ENCODE peak calls at places on chromosomes 6 and 20, in five cellular contexts. W, S, D, M and Y are unnamed samples.

GRCh38 chr6:75852721-75853120 is 103.7 kb downstream of the MYO6 start:
- DNase-seq in W (no peak), S (peak; percentile 83), D (no peak), M (no peak), Y (peak; percentile 69)

GRCh38 chr20:1299522-1299921 is 29.4 kb downstream of the SDCBP2 start:
- DNase-seq in W (no peak), S (no peak), D (no peak), M (no peak), Y (no peak)

GRCh38 chr20:36887779-36888133 is 11.8 kb downstream of the TLDC2 start:
- DNase-seq in W (no peak), S (no peak), D (no peak), M (peak; percentile 13), Y (no peak)

GRCh38 chr20:62117658-62118057 is 4.6 kb upstream of the LSM14B start:
- DNase-seq in W (no peak), S (no peak), D (no peak), M (no peak), Y (no peak)

GRCh38 chr20:12916699-12917098 is 92.1 kb upstream of the SPTLC3 start:
- DNase-seq in W (no peak), S (no peak), D (no peak), M (no peak), Y (no peak)

GRCh38 chr6:74018825-74019224 is 322.8 kb downstream of the CD109 start:
- DNase-seq in W (no peak), S (peak; percentile 3), D (no peak), M (no peak), Y (no peak)

GRCh38 chr20:61923371-61924166 is 142.1 kb downstream of the TAF4 start:
- DNase-seq in W (no peak), S (no peak), D (no peak), M (no peak), Y (no peak)

GRCh38 chr20:57950764-57951163 is 240.9 kb upstream of the PMEPA1 start:
- DNase-seq in W (no peak), S (no peak), D (no peak), M (no peak), Y (no peak)

GRCh38 chr20:7883309-7883708 is 56.9 kb downstream of the HAO1 start:
- DNase-seq in W (no peak), S (no peak), D (no peak), M (no peak), Y (no peak)

GRCh38 chr6:155142902-155143609 is 120.8 kb upstream of the CLDN20 start:
- DNase-seq in W (no peak), S (peak; percentile 59), D (no peak), M (peak; percentile 49), Y (peak; percentile 84)

GRCh38 chr20:63087872-63088680 is 81.3 kb upstream of the BHLHE23 start:
- DNase-seq in W (no peak), S (no peak), D (peak; percentile 34), M (no peak), Y (no peak)

GRCh38 chr6:85679445-85680123 is 36.9 kb upstream of the SYNCRIP start:
- DNase-seq in W (no peak), S (no peak), D (peak; percentile 6), M (no peak), Y (no peak)

GRCh38 chr20:17679786-17680127 is 2.3 kb downstream of the RRBP1 start:
- DNase-seq in W (no peak), S (no peak), D (no peak), M (no peak), Y (peak; percentile 21)

GRCh38 chr6:21109421-21110178 is 484.0 kb upstream of the SOX4 start:
- DNase-seq in W (no peak), S (peak; percentile 72), D (no peak), M (peak; percentile 85), Y (peak; percentile 94)

GRCh38 chr6:33781105-33781975 is 7.6 kb downstream of the LEMD2 start:
- DNase-seq in W (no peak), S (peak; percentile 59), D (no peak), M (peak; percentile 70), Y (peak; percentile 92)

GRCh38 chr6:42013134-42013516 is 37.2 kb upstream of the TAF8 start:
- DNase-seq in W (no peak), S (peak; percentile 73), D (no peak), M (no peak), Y (no peak)

GRCh38 chr20:21840991-21841390 is 135.5 kb downstream of the PAX1 start:
- DNase-seq in W (no peak), S (no peak), D (no peak), M (no peak), Y (no peak)

GRCh38 chr6:100818066-100818465 is 63.1 kb downstream of the ASCC3 start:
- DNase-seq in W (no peak), S (peak; percentile 48), D (no peak), M (no peak), Y (no peak)

GRCh38 chr20:17568972-17569471 is 853 bp upstream of the DSTN start:
- DNase-seq in W (peak; percentile 23), S (peak; percentile 94), D (peak; percentile 70), M (peak; percentile 95), Y (peak; percentile 99)

GRCh38 chr20:57661201-57662027 is 41.2 kb upstream of the ZBP1 start:
- DNase-seq in W (no peak), S (no peak), D (no peak), M (no peak), Y (no peak)

GRCh38 chr20:50348118-50348517 is 157.5 kb downstream of the CEBPB start:
- DNase-seq in W (no peak), S (no peak), D (no peak), M (no peak), Y (no peak)

GRCh38 chr6:170166511-170167122 is 124.3 kb downstream of the DLL1 start:
- DNase-seq in W (no peak), S (no peak), D (no peak), M (no peak), Y (no peak)

GRCh38 chr20:11159728-11160127 is 485.9 kb upstream of the JAG1 start:
- DNase-seq in W (no peak), S (peak; percentile 91), D (no peak), M (peak; percentile 58), Y (peak; percentile 72)

GRCh38 chr6:170053966-170054661 is 236.8 kb downstream of the DLL1 start:
- DNase-seq in W (no peak), S (no peak), D (no peak), M (no peak), Y (no peak)

GRCh38 chr6:134466751-134467525 is 149.0 kb upstream of the SGK1 start:
- DNase-seq in W (no peak), S (peak; percentile 35), D (no peak), M (peak; percentile 34), Y (peak; percentile 43)

GRCh38 chr6:36829919-36830544 is 9.2 kb downstream of the CPNE5 start:
- DNase-seq in W (no peak), S (no peak), D (no peak), M (peak; percentile 86), Y (peak; percentile 82)

GRCh38 chr20:22502731-22503191 is 81.6 kb downstream of the FOXA2 start:
- DNase-seq in W (no peak), S (no peak), D (no peak), M (no peak), Y (no peak)